ENCODE peak calls at places on chromosome 4, in eight cellular contexts. Z is neuronal stem cell; W is tibial nerve; Y is cardiac muscle cell; U is CD4-positive, alpha-beta memory T cell; S is tibial artery; R is CD4-positive, CD25-positive, alpha-beta regulatory T cell; C is kidney. L is an unnamed sample.

GRCh38 chr4:187128226-187128625 is 404.6 kb upstream of the FAT1 start:
- DNase-seq in Z (no peak), W (no peak), Y (no peak), U (no peak), S (no peak), R (no peak), C (no peak), L (peak)

GRCh38 chr4:22978656-22979055 is 285.9 kb downstream of the GBA3 start:
- DNase-seq in Z (no peak), W (no peak), Y (no peak), U (no peak), S (no peak), R (no peak), C (no peak), L (no peak)

GRCh38 chr4:576991-577498 is 950 bp upstream of the TMEM271 start:
- DNase-seq in Z (no peak), W (no peak), Y (no peak), U (no peak), S (no peak), R (no peak), C (no peak), L (no peak)

GRCh38 chr4:1237981-1238675 is 10.8 kb downstream of the CTBP1 start:
- DNase-seq in Z (no peak), W (peak), Y (no peak), U (no peak), S (peak), R (no peak), C (peak), L (no peak)

GRCh38 chr4:99029852-99030251 is 34.3 kb downstream of the METAP1 start:
- DNase-seq in Z (no peak), W (no peak), Y (no peak), U (no peak), S (no peak), R (no peak), C (no peak), L (no peak)

GRCh38 chr4:180557348-180557747 is 1685.9 kb upstream of the TENM3 start:
- DNase-seq in Z (no peak), W (no peak), Y (no peak), U (no peak), S (no peak), R (no peak), C (no peak), L (no peak)

GRCh38 chr4:176193898-176194297 is 1.5 kb downstream of the SPATA4 start:
- DNase-seq in Z (no peak), W (no peak), Y (no peak), U (peak), S (no peak), R (no peak), C (no peak), L (no peak)

GRCh38 chr4:10506077-10506476 is 48.9 kb upstream of the ZNF518B start:
- DNase-seq in Z (no peak), W (no peak), Y (no peak), U (no peak), S (no peak), R (no peak), C (no peak), L (no peak)

GRCh38 chr4:87953776-87954175 is 21.7 kb upstream of the SPP1 start:
- DNase-seq in Z (no peak), W (no peak), Y (no peak), U (no peak), S (no peak), R (no peak), C (no peak), L (no peak)

GRCh38 chr4:89889289-89889688 is 5.4 kb upstream of the MMRN1 start:
- DNase-seq in Z (no peak), W (no peak), Y (peak), U (no peak), S (peak), R (no peak), C (no peak), L (no peak)

GRCh38 chr4:36394352-36394903 is 113.0 kb downstream of the DTHD1 start:
- DNase-seq in Z (no peak), W (no peak), Y (no peak), U (peak), S (no peak), R (peak), C (no peak), L (no peak)

GRCh38 chr4:184807797-184808718 is 17.7 kb downstream of the ACSL1 start:
- DNase-seq in Z (peak), W (no peak), Y (peak), U (no peak), S (no peak), R (no peak), C (no peak), L (peak)

GRCh38 chr4:73477176-73477575 is 4.4 kb upstream of the AFM start:
- DNase-seq in Z (no peak), W (no peak), Y (no peak), U (no peak), S (no peak), R (no peak), C (peak), L (no peak)

GRCh38 chr4:121597346-121597934 is 99.3 kb downstream of the ANXA5 start:
- DNase-seq in Z (no peak), W (no peak), Y (no peak), U (no peak), S (no peak), R (no peak), C (no peak), L (no peak)

GRCh38 chr4:73589887-73590801 is 30.1 kb downstream of the RASSF6 start:
- DNase-seq in Z (no peak), W (no peak), Y (no peak), U (no peak), S (no peak), R (no peak), C (no peak), L (no peak)

GRCh38 chr4:103012085-103012484 is 7.4 kb downstream of the SLC9B1 start:
- DNase-seq in Z (no peak), W (no peak), Y (no peak), U (no peak), S (no peak), R (no peak), C (no peak), L (no peak)

GRCh38 chr4:15021301-15021700 is 19.0 kb downstream of the CPEB2 start:
- DNase-seq in Z (no peak), W (no peak), Y (no peak), U (no peak), S (no peak), R (no peak), C (no peak), L (no peak)

GRCh38 chr4:166421556-166422156 is 548.6 kb downstream of the TLL1 start:
- DNase-seq in Z (no peak), W (no peak), Y (no peak), U (no peak), S (peak), R (no peak), C (no peak), L (no peak)

GRCh38 chr4:173475751-173476150 is 54.3 kb downstream of the HAND2 start:
- DNase-seq in Z (no peak), W (no peak), Y (no peak), U (no peak), S (no peak), R (no peak), C (no peak), L (no peak)

GRCh38 chr4:173478884-173479283 is 51.1 kb downstream of the HAND2 start:
- DNase-seq in Z (no peak), W (no peak), Y (no peak), U (no peak), S (no peak), R (no peak), C (no peak), L (no peak)

GRCh38 chr4:173482330-173482931 is 47.6 kb downstream of the HAND2 start:
- DNase-seq in Z (no peak), W (no peak), Y (no peak), U (no peak), S (no peak), R (no peak), C (no peak), L (no peak)

GRCh38 chr4:173478136-173478860 is 51.7 kb downstream of the HAND2 start:
- DNase-seq in Z (no peak), W (no peak), Y (no peak), U (no peak), S (no peak), R (no peak), C (no peak), L (no peak)

DNA sequence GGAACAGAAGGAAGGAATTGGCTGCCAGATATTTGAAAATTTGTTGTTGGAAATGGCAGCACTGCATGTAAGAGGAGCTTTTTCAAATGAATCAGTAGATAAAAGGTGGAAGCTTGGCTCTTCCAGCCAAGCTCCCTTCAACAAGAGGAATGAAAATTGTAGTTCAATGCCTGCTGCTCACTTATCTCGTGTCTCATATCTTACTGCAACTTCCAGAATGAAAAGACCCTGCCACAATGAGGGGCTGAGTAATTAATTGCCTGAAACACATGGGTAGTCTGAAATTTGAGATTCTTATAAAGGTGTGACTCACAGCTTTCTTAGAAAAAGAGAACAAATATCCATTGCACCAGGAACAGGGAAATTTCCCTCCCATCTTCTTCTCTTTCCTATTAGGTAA is 53.0 kb downstream of the HAND2 start:
- DNase-seq in Z (no peak), W (no peak), Y (no peak), U (no peak), S (no peak), R (no peak), C (no peak), L (no peak)
- H3K4me3 ChIP-seq in Z (no peak), W (no peak), Y (no peak), U (no peak), S (no peak), R (no peak), C (no peak), L (no peak)

DNA sequence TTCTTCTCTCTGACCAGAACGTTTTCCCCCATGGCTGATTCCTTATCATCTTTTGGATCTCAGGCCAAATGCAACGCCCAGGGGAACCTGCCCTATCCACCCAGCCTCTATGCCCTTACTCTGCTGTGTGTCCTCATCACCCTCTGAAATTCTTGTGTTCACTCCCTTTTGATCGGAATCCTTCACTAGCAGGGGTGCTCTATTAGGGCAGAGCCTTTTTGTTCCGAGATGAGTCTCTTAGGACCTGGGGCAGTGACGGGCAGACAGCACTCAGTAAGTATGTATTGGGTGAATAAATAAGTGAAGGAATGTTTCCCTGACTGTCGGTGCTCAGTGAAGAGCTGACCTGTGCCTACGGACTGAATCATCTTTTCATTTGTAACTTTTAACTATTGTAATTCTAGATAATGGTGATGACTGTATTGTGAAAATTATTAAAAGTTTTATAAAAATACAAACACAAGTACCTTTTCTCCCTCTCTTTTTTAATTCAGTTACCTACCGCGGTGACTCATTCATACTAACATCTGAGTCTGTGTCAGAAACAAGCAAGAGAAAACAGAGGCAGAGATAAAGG is 4.8 kb upstream of the TENM3 start:
- DNase-seq in Z (no peak), W (no peak), Y (no peak), U (no peak), S (no peak), R (no peak), C (no peak), L (peak)
- H3K27ac ChIP-seq in Z (peak), W (no peak), Y (no peak), U (no peak), S (no peak), R (no peak), C (no peak), L (peak)

GRCh38 chr4:84939111-84939510 is 27.4 kb downstream of the WDFY3 start:
- DNase-seq in Z (no peak), W (no peak), Y (no peak), U (no peak), S (no peak), R (no peak), C (no peak), L (no peak)

GRCh38 chr4:84940960-84941359 is 25.5 kb downstream of the WDFY3 start:
- DNase-seq in Z (no peak), W (no peak), Y (no peak), U (no peak), S (no peak), R (no peak), C (no peak), L (no peak)

GRCh38 chr4:84936123-84936522 is 30.4 kb downstream of the WDFY3 start:
- DNase-seq in Z (no peak), W (no peak), Y (no peak), U (no peak), S (no peak), R (no peak), C (no peak), L (no peak)

GRCh38 chr4:84937381-84937977 is 29.0 kb downstream of the WDFY3 start:
- DNase-seq in Z (no peak), W (no peak), Y (no peak), U (no peak), S (no peak), R (no peak), C (no peak), L (peak)

DNA sequence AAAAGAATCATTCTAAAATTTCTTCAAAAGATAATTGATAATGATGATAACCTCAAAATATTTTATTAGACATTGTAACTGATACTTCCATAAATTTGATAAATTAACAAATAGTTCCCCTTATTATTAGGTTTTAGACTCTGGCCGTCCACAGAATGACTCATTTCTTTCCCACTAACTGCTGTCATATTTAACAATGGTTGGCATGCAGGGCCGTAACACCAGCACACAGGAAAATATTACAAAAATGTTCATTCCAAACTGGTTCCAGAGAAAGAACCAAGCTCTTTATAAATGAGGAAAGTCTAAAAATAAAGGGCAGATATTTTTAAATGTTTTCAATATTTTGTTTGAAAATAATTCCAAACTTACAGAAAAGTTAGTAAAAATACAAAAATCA is 28.2 kb downstream of the WDFY3 start:
- DNase-seq in Z (no peak), W (no peak), Y (no peak), U (no peak), S (peak), R (no peak), C (no peak), L (peak)
- H3K4me3 ChIP-seq in Z (no peak), W (no peak), Y (no peak), U (no peak), S (no peak), R (no peak), C (no peak), L (no peak)

DNA sequence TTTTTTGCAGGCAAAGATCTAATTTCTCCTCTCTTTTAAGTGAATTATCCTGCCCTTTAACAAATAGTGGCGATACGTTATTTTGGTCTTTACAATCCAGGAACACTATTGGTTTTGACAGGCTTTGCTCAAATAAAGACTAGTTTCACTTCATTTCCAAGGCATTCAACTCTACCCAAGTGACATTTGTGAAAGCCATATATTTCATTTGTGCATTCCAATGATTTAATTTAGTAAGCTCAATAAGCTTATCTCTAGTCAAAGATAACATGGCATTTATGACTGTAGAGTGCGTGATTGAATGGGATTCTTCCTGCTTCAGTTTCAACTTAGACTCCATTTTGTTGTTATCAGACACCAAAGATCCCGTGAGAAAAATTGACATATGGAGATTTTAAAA is 959.8 kb downstream of the ADGRL3 start:
- DNase-seq in Z (no peak), W (no peak), Y (no peak), U (no peak), S (no peak), R (no peak), C (no peak), L (no peak)
- H3K27ac ChIP-seq in Z (no peak), W (no peak), Y (no peak), U (no peak), S (no peak), R (no peak), C (no peak), L (no peak)

GRCh38 chr4:4673070-4673469 is 131.2 kb upstream of the STX18 start:
- DNase-seq in Z (peak), W (no peak), Y (peak), U (no peak), S (no peak), R (no peak), C (no peak), L (peak)
- H3K4me3 ChIP-seq in Z (no peak), W (no peak), Y (no peak), U (no peak), S (no peak), R (no peak), C (no peak), L (no peak)

GRCh38 chr4:7770675-7771050 is 169.0 kb downstream of the AFAP1 start:
- DNase-seq in Z (no peak), W (no peak), Y (no peak), U (no peak), S (peak), R (no peak), C (no peak), L (no peak)
- H3K27ac ChIP-seq in Z (no peak), W (no peak), Y (no peak), U (peak), S (no peak), R (no peak), C (no peak), L (no peak)

GRCh38 chr4:77159798-77160197 is 2.8 kb downstream of the CCNG2 start:
- DNase-seq in Z (no peak), W (no peak), Y (no peak), U (no peak), S (no peak), R (no peak), C (no peak), L (no peak)

GRCh38 chr4:77158487-77158861 is 1.5 kb downstream of the CCNG2 start:
- DNase-seq in Z (no peak), W (no peak), Y (no peak), U (peak), S (peak), R (no peak), C (no peak), L (no peak)

GRCh38 chr4:77167173-77167572 is 10.2 kb downstream of the CCNG2 start:
- DNase-seq in Z (no peak), W (no peak), Y (no peak), U (no peak), S (no peak), R (no peak), C (no peak), L (no peak)

GRCh38 chr4:77167866-77168265 is 10.9 kb downstream of the CCNG2 start:
- DNase-seq in Z (no peak), W (no peak), Y (no peak), U (no peak), S (no peak), R (no peak), C (no peak), L (no peak)

GRCh38 chr4:77163636-77164035 is 6.6 kb downstream of the CCNG2 start:
- DNase-seq in Z (no peak), W (no peak), Y (no peak), U (no peak), S (no peak), R (no peak), C (no peak), L (no peak)
- H3K4me3 ChIP-seq in Z (no peak), W (no peak), Y (no peak), U (no peak), S (no peak), R (peak), C (no peak), L (no peak)

GRCh38 chr4:108117473-108118182 is 51.1 kb downstream of the LEF1 start:
- DNase-seq in Z (peak), W (no peak), Y (peak), U (no peak), S (no peak), R (no peak), C (no peak), L (no peak)
- H3K27ac ChIP-seq in Z (peak), W (no peak), Y (peak), U (peak), S (no peak), R (peak), C (no peak), L (no peak)

GRCh38 chr4:48194986-48195773 is 61.1 kb upstream of the TXK start:
- DNase-seq in Z (no peak), W (no peak), Y (no peak), U (no peak), S (no peak), R (no peak), C (no peak), L (no peak)

GRCh38 chr4:48196758-48197504 is 62.9 kb upstream of the TXK start:
- DNase-seq in Z (no peak), W (no peak), Y (no peak), U (no peak), S (no peak), R (no peak), C (no peak), L (no peak)

GRCh38 chr4:48197643-48198237 is 63.7 kb upstream of the TXK start:
- DNase-seq in Z (no peak), W (no peak), Y (no peak), U (no peak), S (no peak), R (no peak), C (no peak), L (no peak)

GRCh38 chr4:48193921-48194320 is 59.9 kb upstream of the TXK start:
- DNase-seq in Z (no peak), W (no peak), Y (no peak), U (no peak), S (no peak), R (no peak), C (no peak), L (no peak)

DNA sequence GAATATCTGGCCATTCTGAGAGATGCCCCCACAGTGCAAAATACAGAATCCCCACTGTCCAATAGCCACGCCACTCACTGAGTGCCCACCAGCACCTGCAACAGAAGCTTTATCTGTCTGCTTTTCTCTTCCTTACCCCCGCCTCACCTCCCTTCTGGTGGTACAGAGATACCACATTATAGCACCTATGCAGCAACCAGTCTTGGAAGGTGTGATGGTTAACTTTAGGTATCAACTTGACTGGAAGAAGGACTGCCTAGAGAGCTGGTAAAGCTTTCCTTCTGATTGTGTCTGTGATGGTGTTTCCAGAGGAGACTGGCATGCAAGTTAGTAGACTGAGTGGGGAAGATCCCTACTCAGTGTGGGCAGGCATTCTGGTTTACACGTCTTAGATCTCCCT is 61.8 kb upstream of the TXK start:
- DNase-seq in Z (no peak), W (no peak), Y (no peak), U (no peak), S (no peak), R (no peak), C (no peak), L (no peak)
- H3K4me3 ChIP-seq in Z (no peak), W (no peak), Y (no peak), U (no peak), S (no peak), R (no peak), C (no peak), L (no peak)